ENCODE peak calls at places on chromosomes 5 and 9, in seven cellular contexts. M is MCF 10A, Q is SK-MEL-5, P is posterior cingulate gyrus, G is head of caudate nucleus, A is hypothalamus, O is T-helper 2 cell. C is an unnamed sample.

GRCh38 chr9:98867434-98868168 is 60.1 kb downstream of the GALNT12 start:
- DNase-seq in M (peak), Q (peak), P (peak), G (peak), A (no peak), O (no peak), C (peak)

GRCh38 chr5:97094579-97095317 is 47.7 kb downstream of the LIX1 start:
- DNase-seq in M (no peak), Q (no peak), P (no peak), G (no peak), A (no peak), O (no peak), C (no peak)

GRCh38 chr9:120383999-120384924 is 195.7 kb downstream of the CDK5RAP2 start:
- DNase-seq in M (no peak), Q (no peak), P (peak), G (no peak), A (no peak), O (no peak), C (peak)

GRCh38 chr9:133842174-133842573 is 104.0 kb upstream of the SARDH start:
- DNase-seq in M (no peak), Q (no peak), P (no peak), G (no peak), A (no peak), O (no peak), C (no peak)

GRCh38 chr9:13524245-13524644 is 244.8 kb upstream of the MPDZ start:
- DNase-seq in M (no peak), Q (no peak), P (no peak), G (no peak), A (no peak), O (no peak), C (no peak)

GRCh38 chr5:59604111-59604510 is 289.4 kb downstream of the PDE4D start:
- DNase-seq in M (no peak), Q (no peak), P (no peak), G (no peak), A (no peak), O (no peak), C (no peak)

GRCh38 chr5:127061956-127062355 is 11.3 kb downstream of the C5orf63 start:
- DNase-seq in M (no peak), Q (no peak), P (no peak), G (no peak), A (no peak), O (no peak), C (no peak)

GRCh38 chr9:109250311-109250741 is 70.5 kb downstream of the EPB41L4B start:
- DNase-seq in M (no peak), Q (no peak), P (no peak), G (no peak), A (no peak), O (no peak), C (no peak)

GRCh38 chr5:79077680-79078365 is 8.3 kb downstream of the BHMT2 start:
- DNase-seq in M (no peak), Q (no peak), P (no peak), G (no peak), A (no peak), O (no peak), C (no peak)

C was measured in substantia nigra.